ENCODE peak calls at places on chromosomes 4 and X, in four cellular contexts. N, L, B and H are unnamed samples.

GRCh38 chr4:1678244-1678643 is 5.9 kb downstream of the FAM53A start:
- DNase-seq in N (no peak), B (no peak), L (no peak), H (no peak)

GRCh38 chr4:29309050-29309449 is 1411.1 kb upstream of the PCDH7 start:
- DNase-seq in L (no peak), B (no peak), N (no peak), H (no peak)

GRCh38 chr4:256492-256891 is 48.8 kb downstream of the ZNF732 start:
- DNase-seq in B (no peak), L (no peak), N (no peak), H (no peak)

GRCh38 chrX:65581661-65582339 is 47.2 kb upstream of the LAS1L start:
- DNase-seq in B (peak), N (peak), L (peak), H (peak)

GRCh38 chr4:13483142-13484044 is 747 bp downstream of the RAB28 start:
- DNase-seq in B (peak), N (no peak), L (peak), H (peak)

GRCh38 chrX:100649550-100650356 is 5.8 kb downstream of the SRPX2 start:
- DNase-seq in N (no peak), B (no peak), L (no peak), H (no peak)

GRCh38 chr4:56728512-56728911 is 47.4 kb upstream of the HOPX start:
- DNase-seq in L (no peak), B (peak), N (no peak), H (no peak)

GRCh38 chrX:39157796-39158195 is 356.5 kb downstream of the MID1IP1 start:
- DNase-seq in L (no peak), N (no peak), B (no peak), H (no peak)

GRCh38 chr4:127505203-127505602 is 127.6 kb upstream of the INTU start:
- DNase-seq in N (no peak), L (no peak), B (no peak), H (no peak)

GRCh38 chr4:106868381-106869035 is 167.6 kb downstream of the DKK2 start:
- DNase-seq in L (no peak), B (no peak), N (no peak), H (no peak)

GRCh38 chr4:25144870-25145481 is 15.3 kb downstream of the SEPSECS start:
- DNase-seq in B (peak), N (no peak), L (peak), H (peak)

GRCh38 chr4:10694826-10695209 is 10.2 kb upstream of the CLNK start:
- DNase-seq in N (no peak), L (no peak), B (no peak), H (no peak)

GRCh38 chr4:183249854-183250253 is 70.2 kb downstream of the CLDN22 start:
- DNase-seq in N (peak), L (peak), B (peak), H (peak)

GRCh38 chr4:52825311-52826090 is 36.6 kb upstream of the RASL11B start:
- DNase-seq in L (no peak), B (no peak), N (no peak), H (no peak)

GRCh38 chr4:98394134-98394533 is 132.9 kb downstream of the RAP1GDS1 start:
- DNase-seq in N (no peak), B (no peak), L (no peak), H (no peak)

GRCh38 chrX:7941390-7942042 is 14.3 kb upstream of the PNPLA4 start:
- DNase-seq in L (no peak), N (no peak), B (peak), H (peak)

GRCh38 chr4:143025111-143025704 is 159.5 kb upstream of the USP38 start:
- DNase-seq in L (no peak), N (no peak), B (peak), H (peak)

GRCh38 chrX:16848541-16848940 is 21.6 kb downstream of the RBBP7 start:
- DNase-seq in N (no peak), L (no peak), B (no peak), H (no peak)

GRCh38 chr4:10140866-10141759 is 24.5 kb upstream of the WDR1 start:
- DNase-seq in L (no peak), B (no peak), N (no peak), H (no peak)

GRCh38 chr4:17448689-17449088 is 63.2 kb downstream of the QDPR start:
- DNase-seq in N (no peak), B (no peak), L (no peak), H (no peak)

GRCh38 chrX:100802843-100803242 is 17.3 kb upstream of the CSTF2 start:
- DNase-seq in L (no peak), B (no peak), N (no peak), H (no peak)

GRCh38 chr4:80096175-80096850 is 23.3 kb upstream of the ANTXR2 start:
- DNase-seq in L (no peak), B (no peak), N (no peak), H (no peak)

GRCh38 chr4:57055873-57056272 is 54.3 kb downstream of the IGFBP7 start:
- DNase-seq in B (no peak), N (no peak), L (no peak), H (no peak)

GRCh38 chrX:82127228-82128123 is 925.6 kb downstream of the SH3BGRL start:
- DNase-seq in B (no peak), N (no peak), L (peak), H (no peak)

GRCh38 chr4:177393236-177393635 is 49.0 kb downstream of the AGA start:
- DNase-seq in B (no peak), N (no peak), L (no peak), H (no peak)

GRCh38 chr4:119017634-119018033 is 118.0 kb upstream of the MYOZ2 start:
- DNase-seq in B (no peak), L (no peak), N (no peak), H (no peak)

GRCh38 chr4:177640864-177641263 is 198.6 kb upstream of the AGA start:
- DNase-seq in B (no peak), L (no peak), N (no peak), H (no peak)

GRCh38 chr4:1307951-1308735 is 18.5 kb downstream of the MAEA start:
- DNase-seq in L (no peak), B (no peak), N (no peak), H (no peak)

GRCh38 chrX:73977542-73978169 is 326.3 kb upstream of the ZCCHC13 start:
- DNase-seq in L (peak), B (no peak), N (no peak), H (no peak)

GRCh38 chr4:15479913-15480185 is 10.2 kb downstream of the CC2D2A start:
- DNase-seq in N (no peak), B (no peak), L (no peak), H (peak)